ENCODE peak calls at places on chromosomes 2 and 18, in nine cellular contexts. V is HFFc6, W is activated B cell treated with CpG ODN at 0.5 μM for 24 hours, B is tibial artery, T is left ventricle myocardium inferior, D is WERI-Rb-1, G is AG10803, J is endothelial cell, L is BE2C. U is an unnamed sample.

GRCh38 chr2:220221904-220222495 is 594.6 kb downstream of the SLC4A3 start:
- DNase-seq in V (no peak), W (no peak), B (no peak), T (no peak), D (no peak), G (no peak), J (no peak), L (no peak), U (no peak)

GRCh38 chr2:60412626-60413025 is 140.8 kb downstream of the BCL11A start:
- DNase-seq in V (no peak), W (no peak), B (no peak), T (no peak), D (peak), G (no peak), J (no peak), L (no peak), U (no peak)

GRCh38 chr18:49162226-49162848 is 211.6 kb upstream of the SMAD7 start:
- DNase-seq in V (no peak), W (no peak), B (no peak), T (no peak), D (no peak), G (no peak), J (no peak), L (no peak), U (peak)

GRCh38 chr18:11064106-11064505 is 85.3 kb downstream of the PIEZO2 start:
- DNase-seq in V (no peak), W (no peak), B (no peak), T (no peak), D (no peak), G (no peak), J (no peak), L (no peak), U (no peak)

GRCh38 chr2:63861220-63861822 is 19.6 kb downstream of the UGP2 start:
- DNase-seq in V (peak), W (no peak), B (peak), T (no peak), D (peak), G (peak), J (peak), L (peak), U (peak)

GRCh38 chr18:22066083-22066485 is 103.3 kb upstream of the GATA6 start:
- DNase-seq in V (no peak), W (no peak), B (no peak), T (no peak), D (no peak), G (no peak), J (no peak), L (no peak), U (no peak)

GRCh38 chr2:230052299-230052698 is 16.4 kb downstream of the SLC16A14 start:
- DNase-seq in V (no peak), W (no peak), B (no peak), T (no peak), D (no peak), G (no peak), J (no peak), L (no peak), U (no peak)

GRCh38 chr2:120238728-120239487 is 13.7 kb upstream of the RALB start:
- DNase-seq in V (peak), W (no peak), B (no peak), T (no peak), D (no peak), G (peak), J (no peak), L (no peak), U (no peak)

GRCh38 chr2:218010838-218011616 is 8.2 kb upstream of the TNS1 start:
- DNase-seq in V (no peak), W (no peak), B (no peak), T (no peak), D (no peak), G (no peak), J (no peak), L (peak), U (no peak)

GRCh38 chr2:123077101-123077500 is 948.0 kb upstream of the CNTNAP5 start:
- DNase-seq in V (no peak), W (no peak), B (no peak), T (no peak), D (peak), G (no peak), J (no peak), L (no peak), U (no peak)

GRCh38 chr2:105409717-105410116 is 10.9 kb upstream of the FHL2 start:
- DNase-seq in V (peak), W (no peak), B (peak), T (peak), D (no peak), G (peak), J (no peak), L (no peak), U (no peak)

GRCh38 chr18:6878881-6879280 is 149.4 kb downstream of the ARHGAP28 start:
- DNase-seq in V (no peak), W (no peak), B (no peak), T (no peak), D (no peak), G (peak), J (no peak), L (no peak), U (no peak)

GRCh38 chr2:61014805-61015204 is 2.7 kb upstream of the PEX13 start:
- DNase-seq in V (no peak), W (no peak), B (no peak), T (no peak), D (no peak), G (peak), J (no peak), L (no peak), U (no peak)

GRCh38 chr2:207768168-207768890 is 1.4 kb downstream of the FZD5 start:
- DNase-seq in V (no peak), W (peak), B (peak), T (peak), D (peak), G (no peak), J (peak), L (peak), U (peak)

GRCh38 chr2:98944786-98945185 is 8.8 kb upstream of the CRACDL start:
- DNase-seq in V (peak), W (no peak), B (no peak), T (no peak), D (no peak), G (peak), J (no peak), L (no peak), U (no peak)

GRCh38 chr18:48851563-48851962 is 99.2 kb downstream of the SMAD7 start:
- DNase-seq in V (no peak), W (no peak), B (peak), T (peak), D (no peak), G (no peak), J (no peak), L (peak), U (no peak)

GRCh38 chr2:234435836-234436481 is 60.9 kb downstream of the ARL4C start:
- DNase-seq in V (no peak), W (no peak), B (no peak), T (no peak), D (no peak), G (peak), J (peak), L (no peak), U (no peak)
- TF ChIP-seq CTCF in V (no peak), W (no peak), B (no peak), T (no peak), D (no peak), G (no peak), J (no peak), L (no peak), U (no peak)

GRCh38 chr2:160309585-160309984 is 109.5 kb upstream of the ITGB6 start:
- DNase-seq in V (peak), W (no peak), B (no peak), T (no peak), D (no peak), G (peak), J (no peak), L (no peak), U (no peak)

GRCh38 chr2:160319700-160320099 is 119.6 kb upstream of the ITGB6 start:
- DNase-seq in V (no peak), W (no peak), B (no peak), T (no peak), D (no peak), G (no peak), J (no peak), L (no peak), U (no peak)

GRCh38 chr2:160321025-160321424 is 121.0 kb upstream of the ITGB6 start:
- DNase-seq in V (no peak), W (no peak), B (no peak), T (no peak), D (no peak), G (no peak), J (no peak), L (no peak), U (no peak)

GRCh38 chr2:160317113-160318099 is 117.3 kb upstream of the ITGB6 start:
- DNase-seq in V (no peak), W (no peak), B (no peak), T (no peak), D (no peak), G (peak), J (no peak), L (no peak), U (no peak)

DNA sequence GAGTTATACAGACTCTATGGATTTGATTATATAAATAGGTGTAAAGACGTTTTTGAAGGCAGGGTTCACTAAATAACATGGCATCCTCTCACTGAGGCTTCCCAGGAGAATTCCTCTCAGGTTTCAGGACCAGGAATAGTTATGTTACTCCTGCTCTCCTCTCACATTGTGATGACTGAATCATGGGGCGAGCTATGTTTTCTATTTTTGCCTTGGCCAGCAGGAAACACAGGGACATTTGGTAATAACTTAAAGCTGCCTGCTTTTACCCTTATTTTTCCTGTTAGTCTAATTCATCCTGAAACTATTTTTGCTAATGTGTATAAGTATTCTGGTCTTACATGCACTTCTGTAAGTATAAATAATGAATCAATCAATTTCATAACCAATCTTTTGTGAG is 115.3 kb upstream of the ITGB6 start:
- DNase-seq in V (peak), W (no peak), B (no peak), T (no peak), D (no peak), G (peak), J (no peak), L (no peak), U (no peak)
- TF ChIP-seq CTCF in V (no peak), W (no peak), B (no peak), T (no peak), D (no peak), G (peak), J (no peak), L (no peak), U (no peak)

DNA sequence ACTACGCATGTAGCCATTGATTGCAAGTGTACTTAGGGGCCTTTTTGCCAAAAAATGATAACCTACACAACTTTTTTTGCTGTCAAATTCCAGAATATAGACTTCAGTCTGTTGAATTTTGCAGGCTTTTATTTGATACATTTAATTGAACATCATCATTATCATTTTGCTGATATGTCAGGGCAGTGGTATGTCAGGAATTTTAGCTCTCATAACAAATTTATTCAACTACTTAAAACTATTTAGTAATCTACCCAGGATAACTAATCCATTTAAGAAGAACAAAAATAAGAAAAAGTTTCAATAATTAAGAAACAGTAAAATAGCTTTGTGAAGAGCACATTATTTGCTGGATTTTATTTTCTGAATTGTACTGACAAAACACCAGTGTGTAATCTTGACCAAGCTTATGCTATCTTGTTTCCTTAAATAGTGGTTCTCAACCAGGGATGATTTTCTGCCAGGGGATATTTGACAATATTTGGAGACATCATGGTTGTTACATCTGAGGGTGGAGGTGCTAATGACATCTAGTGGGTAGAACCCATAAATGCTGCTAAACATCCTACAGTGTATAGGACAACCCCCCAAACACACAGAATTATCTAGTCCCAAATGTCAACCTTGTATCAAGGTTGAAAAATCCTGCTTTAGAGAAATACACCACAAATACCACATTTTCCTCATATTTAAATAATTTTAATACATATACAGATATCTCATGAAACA is 12.1 kb upstream of the TTN start:
- DNase-seq in V (no peak), W (no peak), B (no peak), T (no peak), D (no peak), G (peak), J (no peak), L (no peak), U (no peak)
- TF ChIP-seq CTCF in V (no peak), W (no peak), B (no peak), T (no peak), D (no peak), G (no peak), J (no peak), L (no peak), U (no peak)

DNA sequence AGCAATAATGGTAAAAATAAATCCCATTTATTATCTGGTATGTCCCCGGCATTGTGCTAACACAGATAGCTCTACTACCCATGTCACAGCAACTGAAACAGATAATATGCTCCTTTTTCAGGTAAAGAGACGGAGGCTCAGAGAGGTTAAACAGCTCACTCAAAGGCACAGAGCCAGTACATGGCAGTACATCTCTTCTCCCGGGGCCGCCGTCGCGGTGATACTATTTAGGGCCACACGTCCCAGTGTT is 693 bp upstream of the PDK1 start:
- DNase-seq in V (no peak), W (no peak), B (no peak), T (no peak), D (no peak), G (no peak), J (no peak), L (no peak), U (no peak)
- TF ChIP-seq CTCF in V (no peak), W (no peak), B (no peak), T (no peak), D (no peak), G (no peak), J (no peak), L (no peak), U (no peak)